ENCODE peak calls at places on chromosomes 7 and 10, in five cellular contexts. I is prostate gland, A is esophagus muscularis mucosa, M is endothelial cell of umbilical vein, L is GM23338. Y is an unnamed sample.

GRCh38 chr10:57336339-57336738 is 931.4 kb downstream of the IPMK start:
- DNase-seq in I (no peak), A (no peak), M (no peak), L (no peak), Y (no peak)

GRCh38 chr7:123604739-123605138 is 3.1 kb downstream of the ASB15 start:
- DNase-seq in I (no peak), A (no peak), M (no peak), L (no peak), Y (no peak)

GRCh38 chr10:26879744-26880143 is 19.0 kb upstream of the ABI1 start:
- DNase-seq in I (no peak), A (peak), M (no peak), L (no peak), Y (peak)

GRCh38 chr7:157628456-157628855 is 291.7 kb downstream of the DNAJB6 start:
- DNase-seq in I (no peak), A (no peak), M (no peak), L (no peak), Y (no peak)

GRCh38 chr10:120251821-120252220 is 205.2 kb upstream of the PLPP4 start:
- DNase-seq in I (no peak), A (no peak), M (no peak), L (no peak), Y (no peak)

GRCh38 chr7:70614237-70614984 is 517.5 kb upstream of the GALNT17 start:
- DNase-seq in I (peak), A (no peak), M (no peak), L (peak), Y (peak)

GRCh38 chr10:104138131-104138530 is 16.2 kb downstream of the SFR1 start:
- DNase-seq in I (no peak), A (no peak), M (no peak), L (no peak), Y (no peak)

GRCh38 chr7:33933611-33934281 is 28.4 kb downstream of the BMPER start:
- DNase-seq in I (no peak), A (no peak), M (no peak), L (no peak), Y (no peak)

GRCh38 chr7:140533394-140533872 is 54.1 kb upstream of the MKRN1 start:
- DNase-seq in I (no peak), A (no peak), M (no peak), L (no peak), Y (no peak)

GRCh38 chr7:152760384-152761115 is 998 bp downstream of the ACTR3B start:
- DNase-seq in I (no peak), A (peak), M (peak), L (peak), Y (no peak)

GRCh38 chr10:89301231-89301630 is 615 bp upstream of the IFIT2 start:
- DNase-seq in I (no peak), A (no peak), M (peak), L (no peak), Y (peak)

GRCh38 chr10:103545771-103546281 is 52.3 kb downstream of the NEURL1 start:
- DNase-seq in I (no peak), A (no peak), M (no peak), L (no peak), Y (no peak)

GRCh38 chr7:37908221-37908788 is 8.3 kb downstream of the SFRP4 start:
- DNase-seq in I (no peak), A (no peak), M (no peak), L (no peak), Y (no peak)

GRCh38 chr10:107900131-107900530 is 735.6 kb upstream of the SORCS1 start:
- DNase-seq in I (no peak), A (no peak), M (no peak), L (no peak), Y (no peak)

GRCh38 chr10:28722065-28722803 is 44.9 kb downstream of the BAMBI start:
- DNase-seq in I (no peak), A (no peak), M (peak), L (peak), Y (peak)

GRCh38 chr10:86952106-86952505 is 5.3 kb downstream of the MMRN2 start:
- DNase-seq in I (no peak), A (no peak), M (no peak), L (no peak), Y (no peak)

GRCh38 chr10:33334839-33335549 is 527 bp upstream of the NRP1 start:
- DNase-seq in I (peak), A (no peak), M (peak), L (peak), Y (peak)

GRCh38 chr10:97327348-97328294 is 6.9 kb downstream of the FRAT2 start:
- DNase-seq in I (peak), A (no peak), M (no peak), L (no peak), Y (no peak)
- TF ChIP-seq POLR2AphosphoS5 in I (peak), A (no peak), M (no peak), L (no peak), Y (no peak)

DNA sequence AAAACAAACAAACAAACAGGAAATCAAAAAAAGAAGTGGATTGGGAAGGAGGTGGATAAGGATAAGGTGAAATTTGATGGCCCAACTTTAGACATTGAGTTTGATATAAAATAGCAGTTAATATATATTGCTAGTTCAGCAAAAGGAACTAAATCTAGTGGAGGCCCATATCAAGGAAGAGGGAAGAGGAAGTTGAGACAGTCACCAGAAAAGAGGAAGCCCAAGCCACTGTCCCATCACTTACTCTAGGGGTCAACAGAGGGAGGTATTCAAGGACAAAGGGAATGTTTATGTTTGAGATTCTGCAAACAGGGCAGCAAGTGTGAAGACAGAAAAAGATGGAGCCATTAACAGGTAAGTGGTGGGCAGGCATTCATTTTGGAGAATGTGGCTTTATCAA is 3.7 kb downstream of the LAMTOR4 start:
- DNase-seq in I (no peak), A (no peak), M (no peak), L (no peak), Y (no peak)
- H3K4me3 ChIP-seq in I (no peak), A (no peak), M (no peak), L (no peak), Y (no peak)

GRCh38 chr7:47479821-47480575 is 101.9 kb downstream of the TNS3 start:
- DNase-seq in I (no peak), A (no peak), M (no peak), L (no peak), Y (peak)

GRCh38 chr7:47481656-47482012 is 100.3 kb downstream of the TNS3 start:
- DNase-seq in I (no peak), A (no peak), M (no peak), L (no peak), Y (no peak)

GRCh38 chr7:47482013-47482761 is 99.7 kb downstream of the TNS3 start:
- DNase-seq in I (no peak), A (no peak), M (peak), L (no peak), Y (no peak)

GRCh38 chr7:47478926-47479791 is 102.8 kb downstream of the TNS3 start:
- DNase-seq in I (no peak), A (no peak), M (no peak), L (no peak), Y (no peak)

DNA sequence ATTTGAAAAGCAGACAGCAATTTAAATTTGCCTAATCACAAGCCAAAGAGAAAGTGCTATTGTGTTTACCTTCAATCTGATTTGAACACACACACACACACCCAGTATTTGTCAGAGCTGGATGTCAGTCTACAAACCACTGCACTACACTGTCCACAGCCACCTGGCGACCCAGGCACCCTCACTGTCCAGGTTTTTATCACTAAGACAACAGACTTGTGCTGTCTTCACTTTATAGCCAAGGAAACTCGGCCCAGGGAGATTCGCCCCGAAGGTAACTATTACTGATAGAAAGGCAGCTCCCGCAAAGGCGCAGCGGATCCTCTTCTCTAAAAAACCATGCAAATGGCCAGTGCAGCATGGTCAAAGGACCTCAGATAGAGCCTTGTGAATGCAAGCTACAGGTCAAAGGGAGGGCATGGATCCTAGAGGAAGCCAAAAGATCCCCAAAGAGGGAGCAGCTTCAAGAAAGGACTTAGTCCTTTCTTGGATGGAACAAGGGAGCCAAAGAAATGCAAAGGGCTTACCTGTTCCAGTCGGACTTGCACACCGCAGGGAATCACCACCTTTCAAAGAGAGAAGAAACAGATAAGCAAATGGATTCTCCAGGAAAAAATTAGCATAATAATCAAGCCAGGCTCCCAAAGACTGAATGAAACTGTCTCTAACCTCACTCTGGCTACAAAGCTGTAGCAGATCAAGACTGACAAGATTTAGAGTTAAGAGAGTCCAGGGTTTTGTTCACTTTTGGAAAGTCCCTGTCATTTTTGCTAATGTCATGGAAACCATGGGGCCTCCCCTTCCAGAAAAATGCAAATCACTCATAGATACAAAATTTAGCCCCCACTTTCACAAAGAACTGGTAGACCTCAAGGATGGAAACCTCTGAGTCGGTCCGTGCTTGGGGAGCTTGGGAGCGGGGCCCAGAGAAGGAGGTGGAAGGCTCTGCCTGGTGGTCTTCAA is 101.1 kb downstream of the TNS3 start:
- DNase-seq in I (peak), A (no peak), M (no peak), L (peak), Y (peak)
- TF ChIP-seq POLR2AphosphoS5 in I (peak), A (no peak), M (no peak), L (peak), Y (no peak)

GRCh38 chr10:114027951-114028350 is 15.7 kb upstream of the ADRB1 start:
- DNase-seq in I (no peak), A (no peak), M (no peak), L (no peak), Y (no peak)

GRCh38 chr10:114025610-114026130 is 18.0 kb upstream of the ADRB1 start:
- DNase-seq in I (no peak), A (no peak), M (no peak), L (no peak), Y (no peak)

GRCh38 chr10:114026189-114027040 is 17.3 kb upstream of the ADRB1 start:
- DNase-seq in I (no peak), A (no peak), M (peak), L (no peak), Y (no peak)

GRCh38 chr10:114028425-114028824 is 15.2 kb upstream of the ADRB1 start:
- DNase-seq in I (no peak), A (no peak), M (no peak), L (no peak), Y (no peak)

GRCh38 chr10:114027041-114027394 is 16.6 kb upstream of the ADRB1 start:
- DNase-seq in I (no peak), A (no peak), M (no peak), L (no peak), Y (no peak)
- H3K4me3 ChIP-seq in I (no peak), A (no peak), M (no peak), L (no peak), Y (no peak)

DNA sequence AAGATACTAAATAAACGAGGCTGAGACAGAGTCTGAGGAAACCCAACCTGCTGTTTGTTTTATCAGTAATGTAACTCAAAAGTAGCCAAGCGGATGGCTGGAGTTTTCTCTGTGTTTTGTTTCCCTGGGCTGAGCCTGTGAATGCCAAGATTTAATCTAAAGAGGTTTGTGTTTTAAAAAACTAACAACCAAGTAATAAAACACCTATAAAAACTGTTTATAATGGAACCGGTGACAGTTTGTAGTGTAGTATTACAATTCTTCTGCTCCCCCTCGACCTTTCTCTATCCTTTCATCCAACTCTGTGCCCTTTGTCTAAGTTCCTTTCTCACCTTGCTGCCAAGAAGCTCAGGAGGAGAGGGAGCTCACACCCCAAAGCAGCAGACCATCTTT is 2.6 kb upstream of the KAT6B start:
- DNase-seq in I (peak), A (no peak), M (peak), L (no peak), Y (no peak)
- TF ChIP-seq POLR2AphosphoS5 in I (peak), A (no peak), M (no peak), L (no peak), Y (no peak)